ENCODE peak calls at places on chromosomes 11 and 22, in five cellular contexts. V is H54, P is Karpas-422, Y is GM06990, R is A172. S is an unnamed sample.

GRCh38 chr11:36361901-36362391 is 65.9 kb downstream of the PRR5L start:
- DNase-seq in P (no peak), V (peak), R (peak), Y (no peak), S (no peak)

GRCh38 chr22:36439481-36440271 is 41.8 kb downstream of the TXN2 start:
- DNase-seq in R (peak), Y (no peak), V (peak), P (no peak), S (no peak)

GRCh38 chr11:110059706-110060430 is 33.3 kb upstream of the ZC3H12C start:
- DNase-seq in P (no peak), Y (no peak), V (no peak), R (peak), S (no peak)

GRCh38 chr11:121964591-121964990 is 151.4 kb downstream of the BLID start:
- DNase-seq in V (no peak), R (peak), Y (no peak), P (no peak), S (no peak)

GRCh38 chr11:11657101-11657935 is 35.5 kb upstream of the GALNT18 start:
- DNase-seq in P (no peak), R (no peak), V (no peak), Y (no peak), S (no peak)

GRCh38 chr11:2831826-2832717 is 53.5 kb downstream of the CDKN1C start:
- DNase-seq in P (no peak), V (no peak), R (no peak), Y (no peak), S (no peak)

GRCh38 chr11:32466279-32466915 is 31.1 kb upstream of the WT1 start:
- DNase-seq in V (no peak), P (no peak), R (peak), Y (no peak), S (no peak)

GRCh38 chr11:13030857-13031256 is 21.7 kb downstream of the RASSF10 start:
- DNase-seq in P (no peak), R (no peak), V (no peak), Y (no peak), S (no peak)

GRCh38 chr22:23829845-23830372 is 8.9 kb downstream of the DERL3 start:
- DNase-seq in Y (no peak), R (no peak), P (no peak), V (no peak), S (no peak)

GRCh38 chr22:41369837-41370236 is 11.9 kb upstream of the TEF start:
- DNase-seq in P (no peak), R (no peak), Y (no peak), V (no peak), S (no peak)

GRCh38 chr11:9657531-9657930 is 6.3 kb upstream of the SWAP70 start:
- DNase-seq in Y (no peak), V (no peak), P (no peak), R (no peak), S (no peak)

GRCh38 chr22:20509344-20510047 is 2.1 kb downstream of the MED15 start:
- DNase-seq in V (no peak), Y (no peak), P (peak), R (peak), S (peak)

GRCh38 chr11:59607703-59608454 is 7.7 kb downstream of the OSBP start:
- DNase-seq in P (no peak), Y (no peak), V (no peak), R (no peak), S (no peak)

GRCh38 chr11:83221694-83222093 is 28.2 kb downstream of the ANKRD42 start:
- DNase-seq in V (no peak), P (no peak), R (no peak), Y (no peak), S (no peak)

GRCh38 chr11:79902493-79902892 is 461.7 kb upstream of the TENM4 start:
- DNase-seq in R (no peak), P (no peak), V (no peak), Y (no peak), S (no peak)

GRCh38 chr22:17970205-17970708 is 54.1 kb downstream of the MICAL3 start:
- DNase-seq in Y (no peak), P (peak), R (no peak), V (no peak), S (no peak)

GRCh38 chr22:27456696-27457503 is 344.7 kb downstream of the MN1 start:
- DNase-seq in V (peak), R (peak), P (no peak), Y (no peak), S (no peak)

GRCh38 chr22:17257091-17257490 is 37.9 kb upstream of the ADA2 start:
- DNase-seq in P (no peak), Y (no peak), V (no peak), R (no peak), S (no peak)

GRCh38 chr22:21818487-21819182 is 48.8 kb downstream of the MAPK1 start:
- DNase-seq in P (no peak), V (no peak), Y (no peak), R (no peak), S (no peak)

GRCh38 chr11:71568707-71569349 is 3.5 kb downstream of the KRTAP5-10 start:
- DNase-seq in Y (no peak), P (no peak), V (no peak), R (no peak), S (no peak)

GRCh38 chr11:11416917-11417316 is 63.9 kb upstream of the CSNK2A3 start:
- DNase-seq in V (peak), P (no peak), Y (no peak), R (peak), S (no peak)

GRCh38 chr11:65424200-65425104 is 1.9 kb downstream of the NEAT1 start:
- DNase-seq in R (peak), Y (peak), P (peak), V (no peak), S (no peak)

GRCh38 chr11:111351374-111352081 is 27.5 kb downstream of the POU2AF1 start:
- DNase-seq in P (peak), V (no peak), R (no peak), Y (no peak), S (no peak)

GRCh38 chr11:44808053-44808753 is 81.4 kb downstream of the TSPAN18 start:
- DNase-seq in Y (no peak), V (no peak), P (no peak), R (no peak), S (no peak)

GRCh38 chr11:70399681-70400112 is 1.4 kb downstream of the CTTN start:
- DNase-seq in Y (no peak), R (peak), V (peak), P (no peak), S (no peak)

GRCh38 chr11:1300569-1301187 is 8.8 kb downstream of the TOLLIP start:
- DNase-seq in P (no peak), Y (no peak), R (no peak), V (no peak), S (no peak)

GRCh38 chr11:67054851-67055523 is 1.7 kb upstream of the RHOD start:
- DNase-seq in R (peak), Y (no peak), V (peak), P (peak), S (peak)

GRCh38 chr11:1152316-1153104 is 5.2 kb upstream of the MUC5AC start:
- DNase-seq in R (peak), V (peak), P (no peak), Y (peak), S (peak)

GRCh38 chr11:58928691-58929090 is 10.6 kb upstream of the GLYATL1 start:
- DNase-seq in R (no peak), Y (no peak), V (no peak), P (no peak), S (no peak)